ENCODE peak calls at places on chromosomes 7 and 10, in ten cellular contexts. One of them, this sample, is unnamed.

GRCh38 chr10:105585215-105585614 is 944.1 kb downstream of the SORCS3 start:
- DNase-seq in neural crest cell: no peak
- DNase-seq in amniotic stem cell: no peak
- DNase-seq in retina: no peak
- DNase-seq in central memory CD4-positive, alpha-beta T cell: no peak
- DNase-seq in NCI-H1105 treated with DMSO at 0.1 percent for 48 hours: no peak
- DNase-seq in HT1080: peak; percentile 24
- DNase-seq in aorta: no peak
- DNase-seq in activated T-cell treated with anti-CD3 and anti-CD28 coated beads, Interleukin-2, amount 50 U/mL, for 24 hours: no peak
- DNase-seq in A549: no peak
- DNase-seq in this sample: no peak

GRCh38 chr7:150988230-150989226 is 2.3 kb upstream of the NOS3 start:
- DNase-seq in neural crest cell: peak; percentile 95
- DNase-seq in amniotic stem cell: no peak
- DNase-seq in retina: peak; percentile 93
- DNase-seq in central memory CD4-positive, alpha-beta T cell: peak; percentile 60
- DNase-seq in NCI-H1105 treated with DMSO at 0.1 percent for 48 hours: peak; percentile 62
- DNase-seq in HT1080: peak; percentile 77
- DNase-seq in aorta: peak; percentile 63
- DNase-seq in activated T-cell treated with anti-CD3 and anti-CD28 coated beads, Interleukin-2, amount 50 U/mL, for 24 hours: peak; percentile 80
- DNase-seq in A549: no peak
- DNase-seq in this sample: no peak

GRCh38 chr10:125124907-125125306 is 35.5 kb downstream of the CTBP2 start:
- DNase-seq in neural crest cell: no peak
- DNase-seq in amniotic stem cell: no peak
- DNase-seq in retina: no peak
- DNase-seq in central memory CD4-positive, alpha-beta T cell: no peak
- DNase-seq in NCI-H1105 treated with DMSO at 0.1 percent for 48 hours: no peak
- DNase-seq in HT1080: no peak
- DNase-seq in aorta: no peak
- DNase-seq in activated T-cell treated with anti-CD3 and anti-CD28 coated beads, Interleukin-2, amount 50 U/mL, for 24 hours: no peak
- DNase-seq in A549: no peak
- DNase-seq in this sample: no peak

GRCh38 chr10:4902571-4903011 is 60.6 kb upstream of the AKR1C1 start:
- DNase-seq in neural crest cell: no peak
- DNase-seq in amniotic stem cell: no peak
- DNase-seq in retina: no peak
- DNase-seq in central memory CD4-positive, alpha-beta T cell: no peak
- DNase-seq in NCI-H1105 treated with DMSO at 0.1 percent for 48 hours: no peak
- DNase-seq in HT1080: no peak
- DNase-seq in aorta: no peak
- DNase-seq in activated T-cell treated with anti-CD3 and anti-CD28 coated beads, Interleukin-2, amount 50 U/mL, for 24 hours: peak; percentile 46
- DNase-seq in A549: no peak
- DNase-seq in this sample: no peak

GRCh38 chr7:101803203-101804086 is 14.0 kb upstream of the CUX1 start:
- DNase-seq in neural crest cell: no peak
- DNase-seq in amniotic stem cell: no peak
- DNase-seq in retina: no peak
- DNase-seq in central memory CD4-positive, alpha-beta T cell: no peak
- DNase-seq in NCI-H1105 treated with DMSO at 0.1 percent for 48 hours: no peak
- DNase-seq in HT1080: no peak
- DNase-seq in aorta: no peak
- DNase-seq in activated T-cell treated with anti-CD3 and anti-CD28 coated beads, Interleukin-2, amount 50 U/mL, for 24 hours: no peak
- DNase-seq in A549: no peak
- DNase-seq in this sample: no peak

GRCh38 chr7:40763319-40764287 is 628.8 kb downstream of the SUGCT start:
- DNase-seq in neural crest cell: no peak
- DNase-seq in amniotic stem cell: peak; percentile 71
- DNase-seq in retina: no peak
- DNase-seq in central memory CD4-positive, alpha-beta T cell: no peak
- DNase-seq in NCI-H1105 treated with DMSO at 0.1 percent for 48 hours: no peak
- DNase-seq in HT1080: no peak
- DNase-seq in aorta: no peak
- DNase-seq in activated T-cell treated with anti-CD3 and anti-CD28 coated beads, Interleukin-2, amount 50 U/mL, for 24 hours: no peak
- DNase-seq in A549: no peak
- DNase-seq in this sample: no peak

GRCh38 chr10:106577266-106577665 is 587.2 kb downstream of the SORCS1 start:
- DNase-seq in neural crest cell: no peak
- DNase-seq in amniotic stem cell: peak; percentile 87
- DNase-seq in retina: no peak
- DNase-seq in central memory CD4-positive, alpha-beta T cell: no peak
- DNase-seq in NCI-H1105 treated with DMSO at 0.1 percent for 48 hours: no peak
- DNase-seq in HT1080: peak; percentile 76
- DNase-seq in aorta: no peak
- DNase-seq in activated T-cell treated with anti-CD3 and anti-CD28 coated beads, Interleukin-2, amount 50 U/mL, for 24 hours: no peak
- DNase-seq in A549: no peak
- DNase-seq in this sample: no peak

GRCh38 chr7:121618182-121618581 is 222.1 kb upstream of the FAM3C start:
- DNase-seq in neural crest cell: no peak
- DNase-seq in amniotic stem cell: no peak
- DNase-seq in retina: no peak
- DNase-seq in central memory CD4-positive, alpha-beta T cell: no peak
- DNase-seq in NCI-H1105 treated with DMSO at 0.1 percent for 48 hours: no peak
- DNase-seq in HT1080: no peak
- DNase-seq in aorta: no peak
- DNase-seq in activated T-cell treated with anti-CD3 and anti-CD28 coated beads, Interleukin-2, amount 50 U/mL, for 24 hours: no peak
- DNase-seq in A549: no peak
- DNase-seq in this sample: no peak

GRCh38 chr10:12350167-12350872 is 973 bp downstream of the CAMK1D start:
- DNase-seq in neural crest cell: peak; percentile 6
- DNase-seq in amniotic stem cell: peak; percentile 3
- DNase-seq in retina: peak; percentile 83
- DNase-seq in central memory CD4-positive, alpha-beta T cell: peak; percentile 64
- DNase-seq in NCI-H1105 treated with DMSO at 0.1 percent for 48 hours: peak; percentile 7
- DNase-seq in HT1080: peak; percentile 34
- DNase-seq in aorta: peak; percentile 67
- DNase-seq in activated T-cell treated with anti-CD3 and anti-CD28 coated beads, Interleukin-2, amount 50 U/mL, for 24 hours: peak; percentile 66
- DNase-seq in A549: peak; percentile 51
- DNase-seq in this sample: no peak

GRCh38 chr10:48494611-48495010 is 110.3 kb downstream of the ARHGAP22 start:
- DNase-seq in neural crest cell: no peak
- DNase-seq in amniotic stem cell: no peak
- DNase-seq in retina: no peak
- DNase-seq in central memory CD4-positive, alpha-beta T cell: no peak
- DNase-seq in NCI-H1105 treated with DMSO at 0.1 percent for 48 hours: no peak
- DNase-seq in HT1080: no peak
- DNase-seq in aorta: no peak
- DNase-seq in activated T-cell treated with anti-CD3 and anti-CD28 coated beads, Interleukin-2, amount 50 U/mL, for 24 hours: no peak
- DNase-seq in A549: no peak
- DNase-seq in this sample: no peak

GRCh38 chr10:24331457-24331856 is 122.5 kb downstream of the KIAA1217 start:
- DNase-seq in neural crest cell: no peak
- DNase-seq in amniotic stem cell: no peak
- DNase-seq in retina: no peak
- DNase-seq in central memory CD4-positive, alpha-beta T cell: no peak
- DNase-seq in NCI-H1105 treated with DMSO at 0.1 percent for 48 hours: no peak
- DNase-seq in HT1080: peak; percentile 31
- DNase-seq in aorta: no peak
- DNase-seq in activated T-cell treated with anti-CD3 and anti-CD28 coated beads, Interleukin-2, amount 50 U/mL, for 24 hours: no peak
- DNase-seq in A549: no peak
- DNase-seq in this sample: no peak

GRCh38 chr7:577971-578370 is 58.3 kb upstream of the PDGFA start:
- DNase-seq in neural crest cell: peak; percentile 51
- DNase-seq in amniotic stem cell: no peak
- DNase-seq in retina: peak; percentile 47
- DNase-seq in central memory CD4-positive, alpha-beta T cell: no peak
- DNase-seq in NCI-H1105 treated with DMSO at 0.1 percent for 48 hours: no peak
- DNase-seq in HT1080: no peak
- DNase-seq in aorta: no peak
- DNase-seq in activated T-cell treated with anti-CD3 and anti-CD28 coated beads, Interleukin-2, amount 50 U/mL, for 24 hours: no peak
- DNase-seq in A549: no peak
- DNase-seq in this sample: no peak

GRCh38 chr7:80916770-80917681 is 1.8 kb downstream of the SEMA3C start:
- DNase-seq in neural crest cell: no peak
- DNase-seq in amniotic stem cell: no peak
- DNase-seq in retina: no peak
- DNase-seq in central memory CD4-positive, alpha-beta T cell: no peak
- DNase-seq in NCI-H1105 treated with DMSO at 0.1 percent for 48 hours: no peak
- DNase-seq in HT1080: peak; percentile 82
- DNase-seq in aorta: no peak
- DNase-seq in activated T-cell treated with anti-CD3 and anti-CD28 coated beads, Interleukin-2, amount 50 U/mL, for 24 hours: no peak
- DNase-seq in A549: peak; percentile 67
- DNase-seq in this sample: peak; percentile 81